ENCODE peak calls at places on chromosomes 12 and 14, in nine cellular contexts. N is GM04504; F is H54; M is GM13976; P is CD8-positive, alpha-beta T cell; L is kidney tubule cell; O is astrocyte; S is NCI-H1436; E is cardiac septum. K is an unnamed sample.

GRCh38 chr14:76080009-76080408 is 71.7 kb upstream of the GPATCH2L start:
- DNase-seq in P (no peak), L (no peak), S (no peak), E (no peak), N (no peak), O (no peak), F (no peak), M (no peak), K (no peak)

GRCh38 chr14:77143071-77143470 is 1.5 kb upstream of the ZDHHC22 start:
- DNase-seq in S (no peak), F (no peak), P (no peak), L (no peak), E (peak), M (no peak), O (no peak), N (no peak), K (no peak)

GRCh38 chr14:74444866-74445265 is 18.9 kb upstream of the SYNDIG1L start:
- DNase-seq in P (no peak), S (no peak), F (no peak), E (no peak), L (no peak), O (no peak), M (no peak), N (no peak), K (no peak)

GRCh38 chr12:51131745-51132521 is 41.0 kb downstream of the TFCP2 start:
- DNase-seq in S (no peak), O (no peak), N (no peak), M (no peak), E (no peak), P (no peak), F (no peak), L (no peak), K (no peak)

GRCh38 chr12:29616664-29617409 is 119.4 kb upstream of the OVCH1 start:
- DNase-seq in O (peak), P (no peak), N (no peak), F (peak), S (no peak), M (no peak), E (no peak), L (peak), K (no peak)

GRCh38 chr14:24243336-24243836 is 963 bp upstream of the TINF2 start:
- DNase-seq in E (no peak), P (no peak), O (peak), S (no peak), F (no peak), L (peak), N (no peak), M (no peak), K (no peak)

GRCh38 chr12:16606201-16606849 is 363 bp upstream of the LMO3 start:
- DNase-seq in L (peak), E (no peak), S (no peak), P (no peak), N (no peak), M (peak), O (peak), F (no peak), K (peak)

GRCh38 chr14:23186913-23187654 is 3.6 kb upstream of the SLC7A8 start:
- DNase-seq in M (peak), F (peak), L (peak), N (peak), O (peak), S (no peak), E (no peak), P (no peak), K (peak)

GRCh38 chr12:7068240-7068993 is 7.9 kb downstream of the C1S start:
- DNase-seq in P (no peak), O (peak), S (no peak), L (peak), E (no peak), F (no peak), M (no peak), N (no peak), K (no peak)

GRCh38 chr12:95838125-95838524 is 20.6 kb upstream of the SNRPF start:
- DNase-seq in M (no peak), F (no peak), O (peak), S (no peak), N (peak), P (no peak), E (no peak), L (peak), K (no peak)

GRCh38 chr14:92403981-92404380 is 81.0 kb downstream of the SLC24A4 start:
- DNase-seq in L (no peak), O (no peak), F (no peak), N (no peak), P (no peak), E (no peak), S (no peak), M (no peak), K (no peak)

GRCh38 chr12:121534495-121535148 is 46.2 kb downstream of the KDM2B start:
- DNase-seq in S (no peak), E (no peak), O (no peak), M (peak), F (no peak), N (no peak), L (no peak), P (peak), K (peak)

GRCh38 chr12:32659908-32660440 is 19.1 kb upstream of the DNM1L start:
- DNase-seq in S (no peak), F (no peak), L (no peak), M (no peak), P (no peak), E (no peak), O (no peak), N (no peak), K (no peak)

GRCh38 chr12:66516133-66516532 is 162.7 kb downstream of the GRIP1 start:
- DNase-seq in S (no peak), O (peak), N (no peak), E (no peak), F (no peak), P (no peak), L (peak), M (no peak), K (no peak)

GRCh38 chr12:110002691-110003515 is 3.7 kb downstream of the ANKRD13A start:
- DNase-seq in L (peak), F (no peak), P (no peak), N (no peak), S (no peak), E (no peak), O (peak), M (no peak), K (no peak)

GRCh38 chr14:81382517-81383225 is 17.5 kb downstream of the STON2 start:
- DNase-seq in E (no peak), L (no peak), O (peak), S (no peak), N (no peak), M (no peak), P (no peak), F (no peak), K (no peak)

GRCh38 chr14:95253039-95253620 is 66.6 kb downstream of the CLMN start:
- DNase-seq in S (no peak), O (no peak), E (peak), P (no peak), L (peak), M (no peak), N (no peak), F (no peak), K (no peak)

GRCh38 chr12:33614630-33615029 is 175.0 kb upstream of the SYT10 start:
- DNase-seq in P (no peak), N (no peak), M (no peak), L (no peak), F (no peak), S (no peak), E (no peak), O (no peak), K (no peak)

GRCh38 chr14:74238974-74239847 is at the start of gene VSX2:
- DNase-seq in S (no peak), L (no peak), N (no peak), E (no peak), O (no peak), F (no peak), P (no peak), M (no peak), K (no peak)

GRCh38 chr12:83821967-83822366 is 1090.6 kb downstream of the SLC6A15 start:
- DNase-seq in N (no peak), E (no peak), P (no peak), L (no peak), O (no peak), F (no peak), S (no peak), M (no peak), K (no peak)

GRCh38 chr12:62840311-62840710 is 94.6 kb downstream of the PPM1H start:
- DNase-seq in E (no peak), P (no peak), N (no peak), M (no peak), L (peak), F (no peak), S (no peak), O (no peak), K (no peak)

GRCh38 chr12:96255077-96255476 is 60.9 kb downstream of the ELK3 start:
- DNase-seq in N (peak), F (no peak), O (peak), M (no peak), E (no peak), L (no peak), P (no peak), S (no peak), K (no peak)

GRCh38 chr14:64753374-64753773 is 49.1 kb downstream of the PLEKHG3 start:
- DNase-seq in O (no peak), P (no peak), N (no peak), S (no peak), M (no peak), F (no peak), E (no peak), L (no peak), K (no peak)

GRCh38 chr14:44316647-44317432 is 190.2 kb downstream of the FSCB start:
- DNase-seq in N (no peak), F (peak), E (no peak), S (no peak), L (peak), M (no peak), P (no peak), O (peak), K (no peak)

GRCh38 chr12:111203969-111204368 is 164.9 kb downstream of the PHETA1 start:
- DNase-seq in L (no peak), E (no peak), N (no peak), S (no peak), P (no peak), O (no peak), M (no peak), F (no peak), K (no peak)

GRCh38 chr12:3035815-3036702 is 41.1 kb upstream of the TSPAN9 start:
- DNase-seq in E (no peak), N (no peak), L (no peak), M (no peak), S (no peak), P (no peak), F (no peak), O (no peak), K (no peak)

GRCh38 chr14:21040370-21040925 is 1.7 kb upstream of the RNASE7 start:
- DNase-seq in S (no peak), P (no peak), F (no peak), N (no peak), L (no peak), O (no peak), E (no peak), M (no peak), K (no peak)

GRCh38 chr14:106346534-106347290 is 820.3 kb downstream of the TMEM121 start:
- DNase-seq in M (no peak), F (no peak), P (no peak), O (no peak), S (no peak), E (no peak), N (no peak), L (no peak), K (no peak)

GRCh38 chr12:52498971-52499370 is 5.9 kb upstream of the KRT6A start:
- DNase-seq in N (no peak), L (no peak), M (no peak), O (no peak), E (no peak), P (no peak), F (no peak), S (no peak), K (no peak)

GRCh38 chr12:11773889-11774677 is 124.6 kb downstream of the ETV6 start:
- DNase-seq in O (no peak), L (no peak), F (no peak), N (no peak), S (no peak), P (no peak), M (no peak), E (no peak), K (no peak)

GRCh38 chr12:111687255-111687654 is 1.4 kb downstream of the ACAD10 start:
- DNase-seq in L (peak), F (no peak), M (peak), S (no peak), O (no peak), E (no peak), N (no peak), P (no peak), K (peak)